ENCODE peak calls at places on chromosome 4, in six cellular contexts. One of them, this sample, is unnamed.

GRCh38 chr4:10456270-10457254 is 664 bp downstream of the ZNF518B start:
- DNase-seq in sigmoid colon: peak; percentile 75
- DNase-seq in K562: peak; percentile 66
- DNase-seq in suprapubic skin: no peak
- DNase-seq in upper lobe of left lung: no peak
- DNase-seq in esophagus muscularis mucosa: no peak
- DNase-seq in this sample: peak; percentile 52

GRCh38 chr4:88697588-88698329 is at the start of gene NAP1L5:
- DNase-seq in K562: peak; percentile 74
- DNase-seq in upper lobe of left lung: peak; percentile 94
- DNase-seq in suprapubic skin: peak; percentile 80
- DNase-seq in sigmoid colon: peak; percentile 91
- DNase-seq in esophagus muscularis mucosa: no peak
- DNase-seq in this sample: peak; percentile 73

GRCh38 chr4:25861951-25862410 is 807 bp downstream of the SEL1L3 start:
- DNase-seq in esophagus muscularis mucosa: no peak
- DNase-seq in sigmoid colon: no peak
- DNase-seq in suprapubic skin: no peak
- DNase-seq in upper lobe of left lung: peak; percentile 89
- DNase-seq in K562: peak; percentile 59
- DNase-seq in this sample: peak; percentile 27

GRCh38 chr4:5368426-5368825 is 317.1 kb downstream of the STK32B start:
- DNase-seq in K562: no peak
- DNase-seq in sigmoid colon: no peak
- DNase-seq in esophagus muscularis mucosa: no peak
- DNase-seq in suprapubic skin: no peak
- DNase-seq in upper lobe of left lung: no peak
- DNase-seq in this sample: no peak

GRCh38 chr4:167854881-167855280 is 237.5 kb upstream of the ANXA10 start:
- DNase-seq in K562: no peak
- DNase-seq in sigmoid colon: no peak
- DNase-seq in esophagus muscularis mucosa: no peak
- DNase-seq in upper lobe of left lung: no peak
- DNase-seq in suprapubic skin: no peak
- DNase-seq in this sample: no peak

GRCh38 chr4:31539279-31540074 is 819.3 kb downstream of the PCDH7 start:
- DNase-seq in suprapubic skin: no peak
- DNase-seq in esophagus muscularis mucosa: no peak
- DNase-seq in upper lobe of left lung: no peak
- DNase-seq in K562: no peak
- DNase-seq in sigmoid colon: no peak
- DNase-seq in this sample: no peak

GRCh38 chr4:100421356-100421978 is 96.4 kb downstream of the EMCN start:
- DNase-seq in esophagus muscularis mucosa: no peak
- DNase-seq in suprapubic skin: no peak
- DNase-seq in upper lobe of left lung: no peak
- DNase-seq in sigmoid colon: no peak
- DNase-seq in K562: no peak
- DNase-seq in this sample: no peak

GRCh38 chr4:119725688-119726330 is 97.2 kb upstream of the PDE5A start:
- DNase-seq in K562: no peak
- DNase-seq in upper lobe of left lung: no peak
- DNase-seq in suprapubic skin: no peak
- DNase-seq in esophagus muscularis mucosa: no peak
- DNase-seq in sigmoid colon: no peak
- DNase-seq in this sample: peak; percentile 35

GRCh38 chr4:114561590-114561989 is 37.0 kb upstream of the UGT8 start:
- DNase-seq in suprapubic skin: no peak
- DNase-seq in esophagus muscularis mucosa: no peak
- DNase-seq in upper lobe of left lung: no peak
- DNase-seq in sigmoid colon: no peak
- DNase-seq in K562: no peak
- DNase-seq in this sample: peak; percentile 43

GRCh38 chr4:162865102-162865501 is 301.6 kb downstream of the NAF1 start:
- DNase-seq in esophagus muscularis mucosa: no peak
- DNase-seq in K562: peak; percentile 21
- DNase-seq in suprapubic skin: no peak
- DNase-seq in sigmoid colon: no peak
- DNase-seq in upper lobe of left lung: no peak
- DNase-seq in this sample: no peak

GRCh38 chr4:127203561-127204260 is 429.0 kb upstream of the INTU start:
- DNase-seq in sigmoid colon: no peak
- DNase-seq in esophagus muscularis mucosa: no peak
- DNase-seq in K562: no peak
- DNase-seq in upper lobe of left lung: no peak
- DNase-seq in suprapubic skin: no peak
- DNase-seq in this sample: no peak

GRCh38 chr4:167020410-167020809 is 213.9 kb downstream of the SPOCK3 start:
- DNase-seq in upper lobe of left lung: no peak
- DNase-seq in K562: no peak
- DNase-seq in suprapubic skin: no peak
- DNase-seq in esophagus muscularis mucosa: no peak
- DNase-seq in sigmoid colon: no peak
- DNase-seq in this sample: no peak

GRCh38 chr4:54085284-54085683 is 14.7 kb upstream of the GSX2 start:
- DNase-seq in upper lobe of left lung: no peak
- DNase-seq in K562: no peak
- DNase-seq in suprapubic skin: no peak
- DNase-seq in sigmoid colon: no peak
- DNase-seq in esophagus muscularis mucosa: no peak
- DNase-seq in this sample: no peak

GRCh38 chr4:35465096-35465495 is 779.2 kb downstream of the ARAP2 start:
- DNase-seq in K562: no peak
- DNase-seq in esophagus muscularis mucosa: no peak
- DNase-seq in upper lobe of left lung: no peak
- DNase-seq in suprapubic skin: no peak
- DNase-seq in sigmoid colon: no peak
- DNase-seq in this sample: no peak

GRCh38 chr4:149574973-149575372 is 240.7 kb downstream of the IQCM start:
- DNase-seq in upper lobe of left lung: no peak
- DNase-seq in suprapubic skin: no peak
- DNase-seq in K562: no peak
- DNase-seq in sigmoid colon: no peak
- DNase-seq in esophagus muscularis mucosa: no peak
- DNase-seq in this sample: no peak

GRCh38 chr4:166091914-166092510 is 219.0 kb downstream of the TLL1 start:
- DNase-seq in K562: peak; percentile 48
- DNase-seq in upper lobe of left lung: no peak
- DNase-seq in esophagus muscularis mucosa: no peak
- DNase-seq in sigmoid colon: no peak
- DNase-seq in suprapubic skin: no peak
- DNase-seq in this sample: no peak

GRCh38 chr4:14752341-14753046 is 249.8 kb upstream of the CPEB2 start:
- DNase-seq in K562: no peak
- DNase-seq in upper lobe of left lung: no peak
- DNase-seq in sigmoid colon: no peak
- DNase-seq in suprapubic skin: no peak
- DNase-seq in esophagus muscularis mucosa: no peak
- DNase-seq in this sample: no peak

GRCh38 chr4:135244605-135245146 is 1043.1 kb upstream of the PABPC4L start:
- DNase-seq in K562: no peak
- DNase-seq in suprapubic skin: no peak
- DNase-seq in sigmoid colon: no peak
- DNase-seq in esophagus muscularis mucosa: no peak
- DNase-seq in upper lobe of left lung: no peak
- DNase-seq in this sample: no peak

GRCh38 chr4:126431049-126431448 is 1116.3 kb downstream of the FAT4 start:
- DNase-seq in suprapubic skin: no peak
- DNase-seq in esophagus muscularis mucosa: no peak
- DNase-seq in upper lobe of left lung: no peak
- DNase-seq in K562: no peak
- DNase-seq in sigmoid colon: no peak
- DNase-seq in this sample: no peak

DNA sequence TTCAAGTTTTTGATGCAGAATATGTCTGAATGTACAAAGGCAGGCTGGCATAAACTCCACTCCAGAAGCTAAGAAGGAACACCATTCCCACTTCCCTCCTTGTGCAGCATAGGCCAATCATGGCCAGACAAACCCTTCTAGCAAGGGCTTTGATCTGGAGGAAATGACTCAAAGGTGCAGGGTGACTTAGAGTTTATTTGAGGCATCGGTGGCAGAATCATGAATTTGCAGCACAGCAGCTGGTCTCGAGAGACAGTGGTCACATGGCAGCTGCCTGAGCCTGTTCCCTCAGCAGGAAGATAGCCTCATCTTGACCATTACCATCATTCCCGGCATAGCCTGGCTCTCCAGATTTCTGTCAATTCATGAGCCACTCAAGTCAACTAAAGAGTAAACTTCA is 154.5 kb downstream of the ATP10D start:
- DNase-seq in sigmoid colon: no peak
- DNase-seq in esophagus muscularis mucosa: no peak
- DNase-seq in K562: no peak
- DNase-seq in upper lobe of left lung: no peak
- DNase-seq in suprapubic skin: no peak
- DNase-seq in this sample: no peak
- TF ChIP-seq POLR2AphosphoS5 in sigmoid colon: no peak
- TF ChIP-seq POLR2AphosphoS5 in esophagus muscularis mucosa: no peak
- TF ChIP-seq POLR2AphosphoS5 in K562: no peak
- TF ChIP-seq POLR2AphosphoS5 in upper lobe of left lung: no peak
- TF ChIP-seq POLR2AphosphoS5 in suprapubic skin: no peak
- TF ChIP-seq POLR2AphosphoS5 in this sample: no peak

GRCh38 chr4:95549246-95550138 is 719 bp upstream of the UNC5C start:
- DNase-seq in K562: no peak
- DNase-seq in upper lobe of left lung: peak; percentile 90
- DNase-seq in suprapubic skin: peak; percentile 82
- DNase-seq in sigmoid colon: peak; percentile 62
- DNase-seq in esophagus muscularis mucosa: no peak
- DNase-seq in this sample: peak; percentile 25

GRCh38 chr4:95550566-95550965 is 1.8 kb upstream of the UNC5C start:
- DNase-seq in suprapubic skin: no peak
- DNase-seq in upper lobe of left lung: no peak
- DNase-seq in K562: no peak
- DNase-seq in esophagus muscularis mucosa: no peak
- DNase-seq in sigmoid colon: no peak
- DNase-seq in this sample: no peak

GRCh38 chr4:95546866-95547707 is 1.7 kb downstream of the UNC5C start:
- DNase-seq in esophagus muscularis mucosa: no peak
- DNase-seq in K562: no peak
- DNase-seq in upper lobe of left lung: no peak
- DNase-seq in suprapubic skin: no peak
- DNase-seq in sigmoid colon: no peak
- DNase-seq in this sample: no peak

GRCh38 chr4:95547708-95548471 is 883 bp downstream of the UNC5C start:
- DNase-seq in upper lobe of left lung: peak; percentile 47
- DNase-seq in suprapubic skin: peak; percentile 75
- DNase-seq in esophagus muscularis mucosa: no peak
- DNase-seq in K562: no peak
- DNase-seq in sigmoid colon: peak; percentile 65
- DNase-seq in this sample: peak; percentile 13

DNA sequence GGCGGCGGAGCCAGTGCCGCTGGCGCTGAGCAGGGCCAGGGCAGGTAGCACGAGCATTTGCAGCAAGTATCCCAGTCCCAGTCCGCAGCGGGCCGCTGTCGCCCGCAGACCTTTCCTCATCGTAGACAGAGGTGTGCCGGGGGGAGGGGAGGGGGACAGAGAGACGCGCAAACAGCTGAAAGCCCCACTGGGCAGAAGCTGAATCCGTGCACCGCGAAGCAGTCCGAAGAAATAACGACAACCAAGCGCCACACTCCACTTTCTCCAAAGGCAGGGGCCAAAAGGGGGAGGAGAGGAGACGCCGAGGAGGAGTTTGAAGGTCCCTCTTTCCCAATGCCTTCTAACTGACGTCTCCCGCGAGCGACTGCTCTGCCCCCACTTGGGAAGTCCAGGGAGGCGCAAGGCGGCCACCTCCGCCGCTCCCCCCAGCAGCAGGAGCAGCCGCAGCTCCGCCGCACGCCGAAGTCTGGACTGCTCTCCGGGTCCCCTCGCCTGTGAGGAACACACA is at the start of gene UNC5C:
- DNase-seq in esophagus muscularis mucosa: no peak
- DNase-seq in K562: no peak
- DNase-seq in sigmoid colon: peak; percentile 88
- DNase-seq in suprapubic skin: peak; percentile 75
- DNase-seq in upper lobe of left lung: peak; percentile 89
- DNase-seq in this sample: peak; percentile 48
- TF ChIP-seq POLR2A in esophagus muscularis mucosa: no peak
- TF ChIP-seq POLR2A in K562: no peak
- TF ChIP-seq POLR2A in sigmoid colon: peak; percentile 29
- TF ChIP-seq POLR2A in suprapubic skin: no peak
- TF ChIP-seq POLR2A in upper lobe of left lung: peak; percentile 35
- TF ChIP-seq POLR2A in this sample: peak; percentile 54

GRCh38 chr4:47038263-47038662 is 6.9 kb downstream of the GABRB1 start:
- DNase-seq in esophagus muscularis mucosa: no peak
- DNase-seq in K562: no peak
- DNase-seq in suprapubic skin: no peak
- DNase-seq in sigmoid colon: no peak
- DNase-seq in upper lobe of left lung: no peak
- DNase-seq in this sample: no peak
- TF ChIP-seq EP300 in esophagus muscularis mucosa: no peak
- TF ChIP-seq EP300 in K562: no peak
- TF ChIP-seq EP300 in suprapubic skin: no peak
- TF ChIP-seq EP300 in sigmoid colon: no peak
- TF ChIP-seq EP300 in upper lobe of left lung: no peak
- TF ChIP-seq EP300 in this sample: no peak

DNA sequence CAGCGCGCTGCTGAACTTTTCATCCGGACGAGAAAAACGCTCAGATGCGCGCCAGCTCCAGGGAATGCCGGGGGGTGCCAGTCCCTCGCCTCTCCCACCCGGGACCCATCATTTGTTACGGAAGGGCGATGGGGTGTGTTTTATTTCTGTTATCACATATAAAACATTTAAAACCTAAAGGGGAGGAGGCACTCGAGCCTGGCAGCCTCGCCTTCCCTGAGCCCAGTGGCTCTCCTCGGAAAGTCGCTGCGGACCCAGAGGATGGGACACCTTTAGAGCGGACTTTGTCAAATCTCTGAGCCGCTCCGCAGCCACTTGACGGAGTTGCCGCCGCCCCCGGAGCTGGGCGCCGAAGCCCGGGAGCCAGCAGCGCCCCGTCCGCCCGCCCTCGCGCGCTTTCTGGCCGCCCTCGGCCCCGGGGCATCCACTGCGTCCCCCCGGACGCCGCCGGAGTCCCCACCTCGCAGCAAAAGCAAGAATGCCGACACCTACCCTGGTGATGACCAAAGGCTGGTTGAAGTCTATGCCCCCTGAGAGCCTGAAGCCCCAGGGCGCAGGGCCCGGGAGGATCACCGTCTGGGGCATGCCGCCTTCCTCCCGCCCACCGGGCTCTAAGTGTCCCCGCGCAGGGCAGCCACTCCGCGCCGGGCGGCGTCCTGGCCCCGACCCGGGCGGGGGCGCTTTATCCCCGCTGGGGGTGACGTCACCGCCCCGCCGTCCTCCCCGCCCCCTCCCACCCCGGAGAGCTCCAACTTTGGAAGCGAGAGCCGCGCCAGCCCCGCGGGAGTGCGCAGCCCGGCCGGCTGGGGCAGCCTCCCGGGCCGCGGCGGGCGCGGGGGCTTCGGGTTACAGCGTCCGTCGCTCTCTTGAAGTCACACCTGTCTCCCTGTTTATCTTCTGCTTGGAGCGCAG is at the start of gene PDLIM3:
- DNase-seq in K562: peak; percentile 51
- DNase-seq in suprapubic skin: no peak
- DNase-seq in esophagus muscularis mucosa: no peak
- DNase-seq in sigmoid colon: peak; percentile 89
- DNase-seq in upper lobe of left lung: peak; percentile 93
- DNase-seq in this sample: peak; percentile 58
- TF ChIP-seq POLR2AphosphoS5 in K562: no peak
- TF ChIP-seq POLR2AphosphoS5 in suprapubic skin: no peak
- TF ChIP-seq POLR2AphosphoS5 in esophagus muscularis mucosa: peak; percentile 97
- TF ChIP-seq POLR2AphosphoS5 in sigmoid colon: peak; percentile 99
- TF ChIP-seq POLR2AphosphoS5 in upper lobe of left lung: peak; percentile 87
- TF ChIP-seq POLR2AphosphoS5 in this sample: peak; percentile 96